ENCODE peak calls at places on chromosomes 13 and 19, in six cellular contexts. I is body of pancreas, N is ascending aorta, P is psoas muscle, Q is ovary, K is tibial artery. W is an unnamed sample.

GRCh38 chr13:70856706-70857105 is 748.5 kb upstream of the KLHL1 start:
- DNase-seq in K (no peak), I (no peak), N (no peak), P (no peak), Q (no peak), W (no peak)

GRCh38 chr13:113078895-113079720 is 26.5 kb upstream of the F7 start:
- DNase-seq in N (no peak), Q (no peak), K (no peak), P (peak; percentile 29), I (no peak), W (no peak)

GRCh38 chr13:49374585-49375290 is 69.1 kb downstream of the CAB39L start:
- DNase-seq in N (no peak), P (no peak), Q (no peak), I (no peak), K (no peak), W (no peak)

GRCh38 chr19:32718286-32718685 is 1.3 kb upstream of the TDRD12 start:
- DNase-seq in Q (no peak), N (no peak), I (no peak), P (no peak), K (no peak), W (no peak)

GRCh38 chr13:41428155-41428554 is 29.2 kb upstream of the RGCC start:
- DNase-seq in I (no peak), N (no peak), Q (no peak), P (no peak), K (no peak), W (no peak)

GRCh38 chr13:36098080-36098479 is 33.1 kb downstream of the DCLK1 start:
- DNase-seq in K (no peak), N (no peak), Q (no peak), P (no peak), I (no peak), W (no peak)

GRCh38 chr13:98059276-98059675 is 83.6 kb upstream of the FARP1 start:
- DNase-seq in K (no peak), I (no peak), Q (no peak), P (no peak), N (no peak), W (peak; percentile 13)

GRCh38 chr19:54114340-54114826 is 1.1 kb downstream of the TFPT start:
- DNase-seq in Q (no peak), I (peak; percentile 52), P (peak; percentile 69), K (no peak), N (peak; percentile 73), W (no peak)

GRCh38 chr13:99686157-99686572 is 184.9 kb downstream of the TM9SF2 start:
- DNase-seq in N (no peak), I (peak; percentile 62), Q (no peak), P (no peak), K (no peak), W (no peak)
- H3K27ac ChIP-seq in N (peak overlapping the region; percentile 13), I (no peak overlapping the region), Q (no peak overlapping the region), P (no peak overlapping the region), K (peak overlapping the region; percentile 20), W (no peak overlapping the region)

GRCh38 chr13:44843403-44843802 is 145.9 kb downstream of the NUFIP1 start:
- DNase-seq in P (no peak), N (no peak), K (no peak), I (no peak), Q (no peak), W (no peak)

GRCh38 chr13:44854264-44855060 is 134.8 kb downstream of the NUFIP1 start:
- DNase-seq in I (peak; percentile 89), Q (no peak), P (peak; percentile 94), N (no peak), K (peak; percentile 77), W (peak; percentile 43)

GRCh38 chr13:44853641-44854040 is 135.6 kb downstream of the NUFIP1 start:
- DNase-seq in I (peak; percentile 94), Q (no peak), K (no peak), N (no peak), P (no peak), W (no peak)

GRCh38 chr13:44844786-44845185 is 144.5 kb downstream of the NUFIP1 start:
- DNase-seq in P (no peak), I (no peak), K (no peak), Q (no peak), N (no peak), W (no peak)

DNA sequence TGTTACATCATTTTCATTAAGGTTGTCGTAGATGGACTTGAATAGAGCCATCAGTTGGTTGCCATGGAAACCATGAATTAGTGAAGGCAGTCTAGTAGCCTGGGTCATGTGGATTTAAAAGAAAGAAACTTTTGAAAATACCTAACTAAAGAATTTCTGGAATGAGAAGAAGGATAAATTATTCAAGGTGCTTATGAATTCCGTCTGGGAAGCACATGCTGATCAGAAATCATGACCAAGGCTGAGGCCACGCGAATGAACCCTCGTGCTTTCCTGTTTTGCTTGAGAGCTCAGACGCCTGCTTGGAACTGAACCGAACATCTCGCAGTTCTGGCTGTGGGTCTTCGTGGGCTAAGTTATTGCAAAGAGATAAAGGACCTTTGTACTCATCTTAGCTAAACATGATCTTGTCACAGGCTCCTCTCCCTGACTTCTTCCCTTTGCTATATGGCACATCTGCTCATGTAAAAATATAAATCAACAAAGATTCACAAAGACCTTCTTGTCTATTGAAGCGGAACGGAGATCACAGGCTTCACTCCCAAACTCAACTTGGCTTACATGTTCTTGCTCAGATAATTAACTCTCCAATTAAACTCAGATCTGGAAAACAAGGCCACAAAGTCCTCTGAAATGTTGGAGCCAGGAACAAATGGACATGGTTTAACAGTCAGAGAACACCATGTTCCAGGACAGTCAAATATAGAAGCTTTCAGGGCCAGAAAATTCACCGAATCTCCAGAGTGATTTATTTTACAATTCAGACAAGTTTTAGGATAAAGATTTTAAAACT is 140.1 kb downstream of the NUFIP1 start:
- DNase-seq in P (no peak), I (no peak), N (no peak), Q (no peak), K (no peak), W (no peak)
- H3K27ac ChIP-seq in P (peak overlapping the region; percentile 27), I (peak overlapping the region; percentile 52), N (no peak overlapping the region), Q (no peak overlapping the region), K (peak overlapping the region; percentile 77), W (no peak overlapping the region)

GRCh38 chr19:47646924-47647323 is 38.0 kb downstream of the BICRA start:
- DNase-seq in P (no peak), N (no peak), Q (no peak), K (no peak), I (no peak), W (no peak)
- H3K27ac ChIP-seq in P (no peak overlapping the region), N (no peak overlapping the region), Q (no peak overlapping the region), K (no peak overlapping the region), I (no peak overlapping the region), W (no peak overlapping the region)

GRCh38 chr19:1130801-1131717 is 27.3 kb downstream of the GPX4 start:
- DNase-seq in K (no peak), P (no peak), N (no peak), I (no peak), Q (peak; percentile 43), W (no peak)

GRCh38 chr19:1134431-1134830 is 30.6 kb downstream of the GPX4 start:
- DNase-seq in I (no peak), N (no peak), K (no peak), P (no peak), Q (no peak), W (no peak)

GRCh38 chr19:1131718-1132552 is 28.1 kb downstream of the GPX4 start:
- DNase-seq in N (peak; percentile 97), Q (peak; percentile 77), I (peak; percentile 85), K (peak; percentile 92), P (peak; percentile 90), W (no peak)

GRCh38 chr19:1133471-1133929 is 29.7 kb downstream of the GPX4 start:
- DNase-seq in Q (peak; percentile 44), I (peak; percentile 43), K (no peak), N (peak; percentile 75), P (no peak), W (no peak)

GRCh38 chr19:1132625-1133383 is 29.0 kb downstream of the GPX4 start:
- DNase-seq in P (no peak), N (no peak), I (no peak), Q (peak; percentile 54), K (no peak), W (no peak)
- H3K27ac ChIP-seq in P (peak overlapping the region; percentile 86), N (peak overlapping the region; percentile 96), I (peak overlapping the region; percentile 79), Q (peak overlapping the region; percentile 79), K (peak overlapping the region; percentile 86), W (no peak overlapping the region)

GRCh38 chr13:94327318-94327717 is 152.2 kb downstream of the DCT start:
- DNase-seq in Q (no peak), K (no peak), I (no peak), N (no peak), P (no peak), W (peak; percentile 16)
- H3K27ac ChIP-seq in Q (peak overlapping the region; percentile 77), K (peak overlapping the region; percentile 18), I (no peak overlapping the region), N (no peak overlapping the region), P (no peak overlapping the region), W (peak overlapping the region; percentile 25)

W was measured in SJCRH30.